ENCODE peak calls at places on chromosome 17, in nine cellular contexts. T is naive thymus-derived CD8-positive, alpha-beta T cell; Y is activated T-cell treated with anti-CD3 and anti-CD28 coated beads for 1 hour; A is dermis microvascular lymphatic vessel endothelial cell; J is GM18507; Z is iris pigment epithelial cell; K is activated naive CD4-positive, alpha-beta T cell; G is heart right ventricle; W is Peyer's patch. S is an unnamed sample.

GRCh38 chr17:75619506-75620431 is 13.5 kb upstream of the SMIM5 start:
- DNase-seq in A (peak), Z (peak), W (no peak), K (no peak), Y (no peak), G (no peak), J (no peak), T (no peak), S (no peak)

GRCh38 chr17:50414808-50415207 is 11.2 kb upstream of the ACSF2 start:
- DNase-seq in Z (peak), K (no peak), G (no peak), W (no peak), Y (no peak), J (no peak), T (no peak), A (no peak), S (no peak)

GRCh38 chr17:34580685-34581445 is 1.5 kb downstream of the TMEM132E start:
- DNase-seq in K (no peak), J (no peak), Z (no peak), W (no peak), A (no peak), T (no peak), Y (no peak), G (no peak), S (no peak)

GRCh38 chr17:43790311-43790940 is 10.2 kb downstream of the CFAP97D1 start:
- DNase-seq in T (no peak), K (no peak), Y (no peak), A (no peak), Z (no peak), J (no peak), G (no peak), W (no peak), S (no peak)

GRCh38 chr17:39281806-39282205 is 56.1 kb upstream of the STAC2 start:
- DNase-seq in K (no peak), A (no peak), G (no peak), Z (peak), T (no peak), Y (no peak), J (no peak), W (no peak), S (no peak)

GRCh38 chr17:901964-902363 is 77.6 kb downstream of the NXN start:
- DNase-seq in K (no peak), A (no peak), T (no peak), J (no peak), Z (no peak), G (no peak), W (no peak), Y (no peak), S (no peak)

GRCh38 chr17:8799001-8799850 is at the start of gene MFSD6L:
- DNase-seq in J (no peak), W (no peak), Z (peak), G (no peak), Y (no peak), T (no peak), A (no peak), K (no peak), S (no peak)

GRCh38 chr17:77286641-77287431 is 146.1 kb downstream of the SEC14L1 start:
- DNase-seq in J (no peak), K (no peak), G (peak), T (no peak), A (peak), Y (no peak), W (no peak), Z (peak), S (peak)

GRCh38 chr17:61459968-61460718 is 7.9 kb downstream of the TBX4 start:
- DNase-seq in T (no peak), G (no peak), Y (no peak), J (no peak), W (no peak), K (no peak), Z (no peak), A (no peak), S (no peak)

GRCh38 chr17:64459284-64459747 is 10.4 kb downstream of the MILR1 start:
- DNase-seq in A (no peak), K (no peak), T (no peak), Z (peak), G (no peak), W (no peak), J (no peak), Y (no peak), S (no peak)

GRCh38 chr17:69460963-69461922 is 46.7 kb downstream of the MAP2K6 start:
- DNase-seq in J (no peak), T (no peak), G (no peak), A (no peak), W (no peak), K (no peak), Z (no peak), Y (no peak), S (no peak)

GRCh38 chr17:45950888-45951287 is 48.2 kb upstream of the STH start:
- DNase-seq in Y (no peak), K (no peak), T (no peak), Z (no peak), J (no peak), G (no peak), A (no peak), W (no peak), S (no peak)

GRCh38 chr17:82598256-82599011 is 49.8 kb downstream of the WDR45B start:
- DNase-seq in T (no peak), A (no peak), J (no peak), W (no peak), K (no peak), Z (peak), Y (no peak), G (no peak), S (peak)

GRCh38 chr17:78952706-78953105 is 27.0 kb downstream of the LGALS3BP start:
- DNase-seq in A (no peak), Y (no peak), Z (no peak), K (no peak), J (no peak), T (no peak), G (no peak), W (no peak), S (no peak)

GRCh38 chr17:79332011-79332410 is 257.4 kb downstream of the ENGASE start:
- DNase-seq in Y (no peak), G (no peak), Z (no peak), J (no peak), A (no peak), T (no peak), W (no peak), K (no peak), S (no peak)

GRCh38 chr17:76733618-76733957 is 3.5 kb downstream of the SRSF2 start:
- DNase-seq in W (no peak), A (no peak), J (no peak), Y (no peak), Z (no peak), K (no peak), T (no peak), G (no peak), S (no peak)

GRCh38 chr17:6995500-6996255 is at the start of gene ALOX12:
- DNase-seq in Y (no peak), K (no peak), J (no peak), W (no peak), T (no peak), A (no peak), G (no peak), Z (peak), S (no peak)

GRCh38 chr17:64022631-64023063 is 2.2 kb upstream of the ICAM2 start:
- DNase-seq in W (no peak), A (no peak), Z (no peak), T (no peak), J (no peak), K (no peak), Y (no peak), G (no peak), S (no peak)

GRCh38 chr17:235831-236640 is 54.6 kb upstream of the DOC2B start:
- DNase-seq in K (no peak), T (no peak), Z (no peak), W (no peak), J (no peak), A (no peak), G (no peak), Y (no peak), S (peak)

S was measured in right lobe of liver.